ENCODE peak calls at places on chromosomes 13 and 19, in nine cellular contexts. X, Q, Z, S, O, L, E, Y and P are unnamed samples.
A peak's percentile ranks its signal among the peaks of the same experiment; 100 is the strongest.

GRCh38 chr13:36872621-36873020 is 47.4 kb downstream of the SMAD9 start:
- DNase-seq in Q (no peak), L (no peak), S (no peak), Y (no peak), Z (no peak), E (no peak), O (no peak), X (no peak), P (no peak)

GRCh38 chr19:17243854-17244617 is 1.7 kb downstream of the NR2F6 start:
- DNase-seq in Y (peak; percentile 65), O (peak; percentile 80), Z (peak; percentile 42), S (no peak), L (peak; percentile 93), E (peak; percentile 73), X (no peak), Q (no peak), P (no peak)

GRCh38 chr13:69496951-69497350 is 610.7 kb upstream of the ATXN8OS start:
- DNase-seq in S (no peak), Z (no peak), E (no peak), X (no peak), O (no peak), Y (no peak), Q (no peak), L (no peak), P (no peak)

GRCh38 chr13:30846311-30846710 is 59.8 kb upstream of the MEDAG start:
- DNase-seq in X (no peak), O (peak; percentile 44), L (no peak), Z (no peak), S (no peak), E (no peak), Y (no peak), Q (no peak), P (no peak)

GRCh38 chr13:48175200-48175599 is 57.8 kb upstream of the ITM2B start:
- DNase-seq in O (no peak), Z (no peak), E (no peak), L (no peak), Q (no peak), S (no peak), Y (no peak), X (no peak), P (no peak)

GRCh38 chr13:110887242-110887954 is 27.5 kb downstream of the ANKRD10 start:
- DNase-seq in Y (no peak), Z (no peak), X (no peak), L (no peak), Q (no peak), O (peak; percentile 36), E (no peak), S (no peak), P (no peak)

GRCh38 chr19:741506-742131 is 9.3 kb upstream of the MISP start:
- DNase-seq in Q (no peak), Z (peak; percentile 34), S (no peak), E (no peak), L (no peak), O (no peak), X (peak; percentile 29), Y (no peak), P (no peak)

GRCh38 chr13:39385621-39386231 is 217.3 kb downstream of the LHFPL6 start:
- DNase-seq in X (no peak), L (no peak), E (no peak), O (peak; percentile 8), Q (no peak), S (no peak), Y (no peak), Z (no peak), P (no peak)

GRCh38 chr19:4830768-4831265 is 695 bp downstream of the TICAM1 start:
- DNase-seq in Q (no peak), Y (no peak), Z (no peak), S (no peak), O (no peak), L (no peak), E (no peak), X (no peak), P (no peak)

GRCh38 chr19:4832776-4833175 is 1.3 kb upstream of the TICAM1 start:
- DNase-seq in Q (no peak), Z (no peak), Y (no peak), X (no peak), O (no peak), L (no peak), E (no peak), S (no peak), P (no peak)

GRCh38 chr19:4831351-4832340 is at the start of gene TICAM1:
- DNase-seq in E (peak; percentile 87), Z (peak; percentile 35), O (peak; percentile 87), L (peak; percentile 95), Q (no peak), S (peak; percentile 53), Y (peak; percentile 69), X (peak; percentile 84), P (peak; percentile 68)

GRCh38 chr19:4830332-4830731 is 1.2 kb downstream of the TICAM1 start:
- DNase-seq in X (no peak), S (no peak), Q (no peak), O (no peak), L (no peak), Z (no peak), E (no peak), Y (no peak), P (no peak)

DNA sequence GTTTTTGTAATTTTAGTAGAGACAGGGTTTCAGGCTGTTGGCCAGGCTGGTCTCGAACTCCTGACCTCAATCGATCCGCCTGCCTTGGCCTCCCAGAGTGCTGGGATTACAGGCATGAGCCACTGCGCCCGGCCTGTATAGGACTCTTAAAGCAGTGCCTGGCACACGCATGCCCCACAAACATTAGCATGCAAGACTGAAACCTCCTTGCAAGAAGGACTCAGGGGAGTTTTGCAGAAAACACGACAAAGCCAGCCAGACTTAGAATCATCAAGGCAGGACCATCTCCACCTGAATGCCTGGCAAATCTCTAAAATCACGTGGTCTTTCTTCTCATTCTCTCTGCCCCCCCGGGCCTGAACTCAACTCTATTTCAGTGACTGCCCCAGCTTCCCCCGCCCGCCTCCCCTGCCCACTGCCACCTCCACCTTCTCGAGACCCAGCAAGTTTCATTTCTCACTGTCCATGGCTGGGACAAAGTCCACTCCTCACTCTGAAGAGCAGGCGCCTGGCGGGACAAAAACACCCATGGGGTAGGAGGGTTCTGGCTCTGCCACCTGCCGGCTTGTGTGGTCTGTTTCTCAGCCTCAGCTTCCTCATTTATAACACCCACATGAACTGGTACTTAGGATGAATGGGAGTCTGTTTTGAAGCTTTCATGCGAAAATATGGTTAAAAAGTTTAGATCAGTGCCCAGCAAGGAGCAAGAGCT is 2.4 kb downstream of the TICAM1 start:
- DNase-seq in S (no peak), E (no peak), L (no peak), Z (no peak), Y (no peak), Q (no peak), O (no peak), X (no peak), P (no peak)
- TF ChIP-seq CTCF in S (no peak), E (no peak), L (no peak), Z (no peak), Y (no peak), Q (no peak), O (no peak), X (no peak), P (no peak)

DNA sequence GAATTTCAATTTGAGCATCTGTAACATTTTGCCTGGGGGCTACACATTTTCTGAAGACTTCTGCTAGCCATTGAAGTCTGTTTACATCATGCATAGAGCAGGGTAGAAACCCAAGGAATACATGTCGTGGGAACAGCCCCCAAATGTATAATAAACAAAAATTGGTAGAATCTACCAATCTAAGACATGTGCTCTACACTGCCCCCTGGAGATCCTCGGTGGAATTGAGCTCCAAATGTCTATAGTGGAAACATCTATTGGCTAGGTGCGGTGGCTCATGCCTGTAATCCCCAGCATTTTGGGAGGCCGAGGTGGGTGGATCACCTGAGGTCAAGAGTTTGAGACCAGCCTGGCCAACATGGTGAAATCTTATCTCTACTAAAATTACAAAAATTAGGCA is 57.3 kb downstream of the MBD3L2B start:
- DNase-seq in O (no peak), Y (no peak), L (no peak), Z (no peak), X (no peak), Q (no peak), S (no peak), E (no peak), P (no peak)
- TF ChIP-seq CTCF in O (no peak), Y (no peak), L (no peak), Z (no peak), X (no peak), Q (peak; percentile 47), S (peak; percentile 29), E (peak; percentile 56), P (peak; percentile 64)

GRCh38 chr19:11797491-11797890 is 832 bp upstream of the ZNF491 start:
- DNase-seq in O (peak; percentile 95), X (peak; percentile 94), Y (peak; percentile 80), E (peak; percentile 87), L (peak; percentile 94), Q (peak; percentile 76), Z (peak; percentile 10), S (peak; percentile 41), P (peak; percentile 78)

GRCh38 chr19:11792942-11793341 is 5.4 kb upstream of the ZNF491 start:
- DNase-seq in Z (no peak), E (no peak), Q (no peak), X (no peak), Y (no peak), O (no peak), S (no peak), L (no peak), P (no peak)

DNA sequence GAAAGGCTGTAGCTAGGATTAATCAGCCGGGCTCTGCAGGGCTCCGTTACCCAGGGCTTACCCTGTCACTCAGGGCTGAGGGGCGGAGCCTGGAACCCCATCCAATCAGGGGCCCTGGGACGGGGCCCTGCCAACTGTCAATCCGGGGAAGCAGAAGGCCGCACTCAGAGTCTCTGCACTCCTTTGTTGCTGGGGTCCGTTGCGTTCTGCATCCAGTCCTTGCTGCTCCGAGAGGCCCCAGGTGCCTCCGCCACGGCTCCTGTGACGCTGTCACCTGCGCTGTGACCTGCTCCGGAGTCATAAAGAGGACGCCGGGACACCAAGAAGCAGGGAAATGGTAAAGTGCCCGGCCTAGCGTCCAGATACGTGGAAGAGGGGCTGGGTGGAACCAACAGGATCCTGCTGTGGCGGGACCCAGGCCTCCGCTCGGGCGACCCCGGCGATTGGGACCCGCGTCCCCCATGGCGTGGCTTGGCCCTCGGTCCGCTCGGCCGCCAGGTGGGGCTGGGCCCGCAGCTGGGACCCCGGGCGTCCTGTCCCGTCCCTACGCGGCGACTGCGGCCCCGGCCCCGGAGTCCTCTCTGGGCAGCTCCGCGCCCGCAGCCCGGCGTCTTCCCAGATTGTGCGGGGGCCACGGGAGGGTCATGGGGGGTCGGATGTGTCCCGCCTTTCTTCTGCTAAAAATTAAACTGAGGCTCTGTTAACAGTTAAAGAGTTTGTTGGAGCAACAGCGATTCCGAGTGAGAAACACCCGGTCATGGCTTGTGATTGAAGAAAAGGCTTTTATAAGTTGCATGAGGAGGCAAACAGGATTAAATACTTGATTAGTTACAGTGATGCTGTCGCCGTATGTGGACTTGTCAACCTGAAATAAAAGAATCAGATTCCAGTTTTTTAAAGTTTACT is at the start of gene ZNF491:
- DNase-seq in S (peak; percentile 90), L (peak; percentile 98), O (peak; percentile 96), E (peak; percentile 96), Q (peak; percentile 88), X (peak; percentile 95), Z (no peak), Y (peak; percentile 95), P (peak; percentile 94)
- TF ChIP-seq CTCF in S (no peak), L (no peak), O (peak; percentile 17), E (peak; percentile 38), Q (peak; percentile 61), X (peak; percentile 26), Z (no peak), Y (no peak), P (peak; percentile 58)

DNA sequence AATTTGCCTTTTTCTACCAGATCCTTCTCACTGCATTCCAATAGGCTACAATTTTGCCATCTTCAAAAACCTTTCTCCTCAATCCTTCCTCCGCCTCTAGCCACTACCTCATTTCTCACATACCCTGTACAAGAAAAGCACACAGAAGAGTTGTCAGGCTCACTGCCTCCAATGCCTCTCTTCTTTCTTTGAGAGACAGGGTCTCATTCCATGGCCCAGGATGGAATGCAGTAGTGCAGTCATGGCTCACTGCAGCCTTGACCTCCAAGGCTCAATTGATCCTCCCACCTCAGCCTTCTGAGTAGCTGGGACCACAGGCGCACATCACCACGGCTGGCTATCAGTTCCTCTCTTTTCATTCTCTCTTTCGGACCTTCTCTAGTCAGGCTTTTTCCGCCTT is 36.8 kb upstream of the FXYD3 start:
- DNase-seq in E (no peak), X (no peak), S (no peak), Z (no peak), Y (no peak), O (no peak), Q (no peak), L (no peak), P (no peak)
- TF ChIP-seq CTCF in E (no peak), X (no peak), S (no peak), Z (no peak), Y (no peak), O (no peak), Q (no peak), L (no peak), P (no peak)